ENCODE peak calls at places on chromosomes 12 and 14, in four cellular contexts. T is CD8-positive, alpha-beta T cell; M is PC-9; O is Caco-2. J is an unnamed sample.

GRCh38 chr12:94793191-94793595 is 142.8 kb upstream of the TMCC3 start:
- DNase-seq in T (no peak), O (no peak), M (no peak), J (no peak)

GRCh38 chr12:125092872-125093680 is 27.8 kb downstream of the AACS start:
- DNase-seq in O (peak; percentile 78), M (no peak), T (no peak), J (no peak)

GRCh38 chr14:104792101-104792884 is 3.3 kb downstream of the AKT1 start:
- DNase-seq in T (no peak), M (no peak), O (no peak), J (no peak)

GRCh38 chr14:100193417-100194357 is 34.2 kb upstream of the DEGS2 start:
- DNase-seq in O (no peak), T (no peak), M (no peak), J (no peak)

GRCh38 chr12:125295550-125295949 is 230.3 kb downstream of the AACS start:
- DNase-seq in O (no peak), T (no peak), M (no peak), J (no peak)

GRCh38 chr14:105864116-105864515 is 337.7 kb downstream of the TMEM121 start:
- DNase-seq in M (no peak), O (no peak), T (no peak), J (no peak)

GRCh38 chr12:7376196-7376595 is 67.8 kb downstream of the CD163L1 start:
- DNase-seq in M (no peak), O (no peak), T (no peak), J (no peak)

GRCh38 chr14:40417777-40418401 is 985.7 kb upstream of the FBXO33 start:
- DNase-seq in M (no peak), T (no peak), O (peak; percentile 50), J (no peak)

GRCh38 chr12:113130457-113131135 is 5.0 kb downstream of the RASAL1 start:
- DNase-seq in O (no peak), T (no peak), M (no peak), J (no peak)

GRCh38 chr12:31201382-31201781 is 124.6 kb downstream of the SINHCAF start:
- DNase-seq in O (no peak), T (no peak), M (no peak), J (no peak)

GRCh38 chr14:20343855-20344205 is 395 bp downstream of the PARP2 start:
- DNase-seq in O (no peak), M (no peak), T (no peak), J (no peak)

GRCh38 chr14:75433631-75434556 is 6.1 kb downstream of the JDP2 start:
- DNase-seq in O (no peak), M (no peak), T (no peak), J (no peak)

GRCh38 chr12:22321620-22322019 is 12.9 kb downstream of the ST8SIA1 start:
- DNase-seq in T (no peak), O (no peak), M (no peak), J (peak; percentile 1)

DNA sequence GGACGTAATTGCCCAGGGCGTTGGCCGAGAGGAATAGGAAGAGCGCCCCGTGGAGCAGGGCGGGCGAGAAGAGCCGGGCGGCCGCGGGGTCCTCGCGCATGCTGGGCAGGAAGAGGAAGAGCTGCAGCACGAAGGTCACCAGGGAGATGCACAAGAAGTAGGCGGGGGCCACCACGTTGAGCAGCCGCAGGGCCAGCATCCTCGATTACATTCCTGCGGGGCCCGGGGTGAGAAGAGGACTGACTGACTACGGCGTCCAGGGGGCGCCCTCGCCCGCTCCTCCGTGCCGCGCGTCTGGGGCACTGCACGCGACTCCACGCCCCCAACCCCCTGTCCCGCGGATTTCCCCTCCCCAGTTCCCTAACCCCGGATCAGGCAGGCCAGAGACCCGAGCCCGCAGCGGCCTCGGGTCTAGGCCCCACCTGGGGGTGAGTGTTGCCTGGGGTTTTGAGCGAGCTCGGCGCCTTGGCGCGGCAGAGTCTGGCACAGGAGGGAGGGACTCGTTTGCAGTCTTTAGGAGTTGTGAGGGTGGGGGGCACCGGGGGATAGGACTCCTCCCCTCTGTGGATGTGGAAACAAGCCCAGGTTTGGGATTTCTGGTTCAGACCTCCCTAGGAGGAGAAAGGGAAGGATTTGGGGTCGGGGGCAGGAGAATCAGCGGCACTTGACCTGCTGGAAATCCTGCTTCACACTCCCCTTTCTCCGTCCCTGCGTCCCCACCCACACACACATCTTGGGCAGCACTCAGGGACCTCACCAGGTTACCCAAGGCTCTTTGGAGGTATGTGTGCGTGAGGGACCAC is 1.9 kb downstream of the ZDHHC22 start:
- DNase-seq in M (no peak), T (no peak), O (peak; percentile 53), J (no peak)
- H3K4me3 ChIP-seq in M (no peak overlapping the region), T (no peak overlapping the region), O (peak overlapping the region; percentile 5), J (no peak overlapping the region)

GRCh38 chr12:49565119-49565955 is 2.6 kb downstream of the MCRS1 start:
- DNase-seq in M (no peak), T (no peak), O (no peak), J (no peak)
- H3K36me3 ChIP-seq in M (peaks cover 30% of the 10 kb centered on the region), T (peaks cover 18% of the 10 kb centered on the region), O (peaks cover 7% of the 10 kb centered on the region), J (peaks cover 71% of the 10 kb centered on the region)

DNA sequence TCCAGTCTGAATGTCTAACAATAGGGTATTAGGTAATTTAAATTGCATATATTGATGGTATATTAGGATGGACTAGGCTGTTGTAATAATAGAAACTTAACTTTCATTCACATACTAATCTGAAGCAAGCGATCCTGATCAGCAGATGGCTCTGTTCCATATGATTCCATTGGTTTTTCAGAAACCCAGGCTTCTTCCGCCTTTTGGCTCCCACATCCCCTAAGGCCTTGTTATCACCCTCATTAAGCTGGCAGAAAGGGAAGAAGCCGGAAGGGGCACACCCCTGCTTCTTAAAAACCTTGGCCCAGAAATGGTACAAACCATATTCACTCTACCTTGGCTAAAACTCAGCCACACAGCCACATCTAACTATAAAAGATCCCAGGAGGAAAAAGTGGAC is 329.2 kb downstream of the PCNX1 start:
- DNase-seq in O (no peak), T (no peak), M (no peak), J (no peak)
- H3K4me3 ChIP-seq in O (no peak overlapping the region), T (no peak overlapping the region), M (no peak overlapping the region), J (no peak overlapping the region)

GRCh38 chr12:117498880-117499279 is 137.5 kb upstream of the NOS1 start:
- DNase-seq in O (no peak), T (no peak), M (no peak), J (no peak)

GRCh38 chr12:117498256-117498655 is 136.8 kb upstream of the NOS1 start:
- DNase-seq in M (no peak), O (no peak), T (no peak), J (no peak)

GRCh38 chr12:117499759-117500485 is 138.5 kb upstream of the NOS1 start:
- DNase-seq in O (no peak), M (no peak), T (no peak), J (no peak)

GRCh38 chr12:117494833-117495714 is 133.6 kb upstream of the NOS1 start:
- DNase-seq in T (no peak), M (no peak), O (peak; percentile 66), J (no peak)

DNA sequence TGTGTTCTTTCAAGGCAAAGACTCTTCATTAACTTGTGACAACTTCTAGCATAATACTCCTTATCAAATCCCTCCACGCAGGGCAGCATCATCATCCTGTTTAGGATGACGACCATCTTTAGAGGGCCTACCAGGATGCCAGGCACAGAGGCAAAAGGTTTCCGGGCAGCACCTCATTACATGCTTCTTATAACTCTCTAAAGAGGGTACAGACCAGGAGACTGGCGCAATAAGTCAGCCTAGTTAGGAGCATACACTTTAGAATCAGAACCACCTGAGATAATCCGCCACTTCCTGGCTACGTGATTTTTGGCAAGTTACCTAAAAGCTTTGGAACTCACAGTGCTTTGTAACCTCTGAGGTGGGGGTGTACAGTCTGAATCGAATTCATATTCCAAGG is 136.0 kb upstream of the NOS1 start:
- DNase-seq in M (no peak), O (no peak), T (no peak), J (no peak)
- H3K36me3 ChIP-seq in M (no peaks in the 10 kb centered on the region), O (no peaks in the 10 kb centered on the region), T (no peaks in the 10 kb centered on the region), J (no peaks in the 10 kb centered on the region)

GRCh38 chr14:54570651-54571415 is 3.9 kb downstream of the SAMD4A start:
- DNase-seq in M (peak; percentile 81), T (no peak), O (no peak), J (no peak)
- H3K4me3 ChIP-seq in M (peak overlapping the region; percentile 78), T (no peak overlapping the region), O (no peak overlapping the region), J (peak overlapping the region; percentile 95)

GRCh38 chr14:55354500-55354899 is 57.1 kb downstream of the ATG14 start:
- DNase-seq in O (peak; percentile 66), M (no peak), T (peak; percentile 34), J (peak; percentile 12)
- H3K36me3 ChIP-seq in O (peaks cover 6% of the 10 kb centered on the region), M (peaks cover 4% of the 10 kb centered on the region), T (peaks cover 5% of the 10 kb centered on the region), J (peaks cover 35% of the 10 kb centered on the region)

DNA sequence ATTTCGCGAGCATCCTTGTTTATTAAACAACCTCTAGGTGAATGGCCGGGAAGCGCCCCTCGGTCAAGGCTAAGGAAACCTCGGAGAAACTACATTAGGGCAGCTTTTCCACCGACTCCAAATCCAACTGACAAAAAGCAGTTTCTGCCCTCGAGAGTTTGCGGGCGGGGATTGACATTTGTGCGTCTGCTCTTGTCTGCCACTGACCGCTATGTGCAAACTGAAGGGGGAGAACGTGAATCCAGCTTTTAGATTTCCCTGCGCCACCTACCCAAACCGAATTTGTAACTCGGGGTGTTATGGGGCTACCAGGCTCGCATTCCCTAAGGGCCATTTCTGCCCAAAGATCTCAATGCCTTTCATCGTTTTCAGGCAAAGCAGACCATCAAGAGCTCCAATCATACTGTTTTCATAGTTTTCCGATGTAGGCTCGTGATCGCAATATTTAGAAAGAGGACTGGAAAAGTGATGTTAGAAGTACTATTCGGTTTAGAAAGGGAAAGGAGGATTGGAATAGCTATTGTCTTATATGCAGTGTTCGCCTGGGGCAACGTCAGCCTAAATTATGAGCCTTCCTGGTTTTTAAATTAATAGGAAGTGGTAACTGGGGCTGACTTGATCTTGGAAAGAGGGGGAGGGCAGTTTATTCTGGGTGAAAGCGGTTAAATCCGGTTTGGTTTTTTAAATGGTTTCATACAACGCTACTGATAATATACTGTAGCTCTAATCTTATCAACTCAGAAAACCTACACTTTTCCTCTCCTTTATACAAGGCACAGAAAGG is 45.4 kb downstream of the BCAT1 start:
- DNase-seq in T (no peak), O (no peak), M (no peak), J (no peak)
- H3K4me3 ChIP-seq in T (peak overlapping the region; percentile 11), O (no peak overlapping the region), M (no peak overlapping the region), J (no peak overlapping the region)

GRCh38 chr12:29131539-29131938 is 17.5 kb upstream of the FAR2 start:
- DNase-seq in M (no peak), O (no peak), T (no peak), J (no peak)
- H3K36me3 ChIP-seq in M (no peaks in the 10 kb centered on the region), O (no peaks in the 10 kb centered on the region), T (no peaks in the 10 kb centered on the region), J (no peaks in the 10 kb centered on the region)

GRCh38 chr14:77980475-77981321 is 180.8 kb downstream of the ADCK1 start:
- DNase-seq in O (peak; percentile 62), T (no peak), M (no peak), J (no peak)
- H3K4me3 ChIP-seq in O (peak overlapping the region; percentile 58), T (no peak overlapping the region), M (no peak overlapping the region), J (no peak overlapping the region)